ENCODE peak calls at places on chromosomes 3 and 15, in nine cellular contexts. Y is lower leg skin; T is CD8-positive, alpha-beta T cell; P is fibroblast of mammary gland; G is tibial artery; B is psoas muscle; Z is suprapubic skin; F is astrocyte of the cerebellum; N is WERI-Rb-1. E is an unnamed sample.

GRCh38 chr15:40098489-40099261 is 10.0 kb downstream of the BMF start:
- DNase-seq in Y (no peak), T (peak), P (peak), G (peak), B (peak), Z (no peak), F (peak), N (peak), E (peak)

GRCh38 chr15:47733085-47733484 is 15.8 kb downstream of the SEMA6D start:
- DNase-seq in Y (no peak), T (no peak), P (no peak), G (no peak), B (no peak), Z (no peak), F (no peak), N (no peak), E (no peak)

GRCh38 chr3:126197854-126198584 is 17.6 kb upstream of the ALDH1L1 start:
- DNase-seq in Y (no peak), T (peak), P (peak), G (peak), B (peak), Z (no peak), F (peak), N (peak), E (no peak)

GRCh38 chr3:50405249-50405648 is 45.9 kb upstream of the TMEM115 start:
- DNase-seq in Y (no peak), T (no peak), P (peak), G (no peak), B (no peak), Z (no peak), F (no peak), N (no peak), E (no peak)

GRCh38 chr3:194749631-194750271 is 64.1 kb downstream of the FAM43A start:
- DNase-seq in Y (peak), T (no peak), P (no peak), G (no peak), B (no peak), Z (no peak), F (no peak), N (no peak), E (no peak)

GRCh38 chr15:51647128-51647562 is 24.6 kb upstream of the DMXL2 start:
- DNase-seq in Y (no peak), T (no peak), P (peak), G (peak), B (peak), Z (no peak), F (no peak), N (no peak), E (no peak)

GRCh38 chr15:85837011-85837433 is 42.3 kb upstream of the KLHL25 start:
- DNase-seq in Y (no peak), T (no peak), P (peak), G (no peak), B (no peak), Z (peak), F (no peak), N (no peak), E (no peak)

GRCh38 chr3:8766148-8766547 is 3.3 kb downstream of the OXTR start:
- DNase-seq in Y (no peak), T (no peak), P (no peak), G (no peak), B (no peak), Z (peak), F (no peak), N (no peak), E (no peak)

GRCh38 chr3:72442755-72443154 is 405.5 kb downstream of the SHQ1 start:
- DNase-seq in Y (no peak), T (no peak), P (no peak), G (no peak), B (no peak), Z (no peak), F (no peak), N (no peak), E (no peak)

GRCh38 chr3:138369151-138369900 is 20.9 kb downstream of the MRAS start:
- DNase-seq in Y (no peak), T (no peak), P (no peak), G (peak), B (no peak), Z (no peak), F (no peak), N (no peak), E (no peak)

GRCh38 chr3:55608266-55608937 is 121.3 kb upstream of the WNT5A start:
- DNase-seq in Y (no peak), T (no peak), P (no peak), G (no peak), B (no peak), Z (no peak), F (no peak), N (no peak), E (no peak)

GRCh38 chr15:82858932-82859331 is 49.5 kb downstream of the WHAMM start:
- DNase-seq in Y (peak), T (no peak), P (no peak), G (no peak), B (no peak), Z (peak), F (no peak), N (no peak), E (no peak)
- H3K4me3 ChIP-seq in Y (no peak), T (no peak), P (no peak), G (no peak), B (no peak), Z (no peak), F (no peak), N (no peak), E (no peak)

GRCh38 chr3:96813134-96813819 is 1.1 kb upstream of the EPHA6 start:
- DNase-seq in Y (peak), T (no peak), P (peak), G (peak), B (peak), Z (peak), F (peak), N (peak), E (no peak)

GRCh38 chr3:96813820-96814580 is 394 bp upstream of the EPHA6 start:
- DNase-seq in Y (peak), T (no peak), P (peak), G (peak), B (peak), Z (peak), F (peak), N (peak), E (no peak)

DNA sequence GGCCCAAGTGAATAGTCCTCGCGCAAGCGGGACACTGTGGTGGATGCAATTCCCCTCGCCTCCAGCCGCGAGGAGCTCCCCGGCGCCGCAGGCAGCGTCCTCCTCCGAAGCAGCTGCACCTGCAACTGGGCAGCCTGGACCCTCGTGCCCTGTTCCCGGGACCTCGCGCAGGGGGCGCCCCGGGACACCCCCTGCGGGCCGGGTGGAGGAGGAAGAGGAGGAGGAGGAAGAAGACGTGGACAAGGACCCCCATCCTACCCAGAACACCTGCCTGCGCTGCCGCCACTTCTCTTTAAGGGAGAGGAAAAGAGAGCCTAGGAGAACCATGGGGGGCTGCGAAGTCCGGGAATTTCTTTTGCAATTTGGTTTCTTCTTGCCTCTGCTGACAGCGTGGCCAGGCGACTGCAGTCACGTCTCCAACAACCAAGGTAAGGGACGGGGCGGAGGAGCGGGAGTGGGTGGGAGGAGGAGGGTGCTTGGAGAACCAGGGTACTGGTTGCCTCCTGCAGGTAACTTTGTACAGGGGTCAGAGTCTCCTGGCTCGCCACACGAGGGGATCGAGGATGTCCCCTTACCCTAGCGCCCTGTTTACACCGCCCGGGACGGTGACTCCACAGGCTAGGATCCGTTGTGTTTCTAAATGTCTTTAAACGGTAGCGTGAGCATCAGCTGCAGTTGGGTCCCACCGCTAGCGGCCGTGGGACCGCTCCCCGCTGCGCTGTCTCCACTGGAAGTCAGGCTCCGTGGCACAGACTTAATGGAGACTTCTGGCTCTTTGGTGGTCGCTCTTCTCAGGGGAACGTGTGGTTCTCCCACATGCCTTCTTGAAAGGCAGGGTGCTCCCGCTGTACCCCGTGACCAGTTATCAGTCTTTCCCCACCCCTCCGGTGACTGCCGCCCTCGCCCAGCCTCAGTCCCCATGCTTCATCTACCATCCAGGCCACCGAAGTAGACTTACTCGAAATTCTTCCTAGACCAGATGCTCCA is at the start of gene EPHA6:
- DNase-seq in Y (no peak), T (no peak), P (no peak), G (peak), B (peak), Z (no peak), F (no peak), N (no peak), E (no peak)
- H3K4me3 ChIP-seq in Y (peak), T (peak), P (peak), G (peak), B (peak), Z (peak), F (peak), N (peak), E (no peak)

DNA sequence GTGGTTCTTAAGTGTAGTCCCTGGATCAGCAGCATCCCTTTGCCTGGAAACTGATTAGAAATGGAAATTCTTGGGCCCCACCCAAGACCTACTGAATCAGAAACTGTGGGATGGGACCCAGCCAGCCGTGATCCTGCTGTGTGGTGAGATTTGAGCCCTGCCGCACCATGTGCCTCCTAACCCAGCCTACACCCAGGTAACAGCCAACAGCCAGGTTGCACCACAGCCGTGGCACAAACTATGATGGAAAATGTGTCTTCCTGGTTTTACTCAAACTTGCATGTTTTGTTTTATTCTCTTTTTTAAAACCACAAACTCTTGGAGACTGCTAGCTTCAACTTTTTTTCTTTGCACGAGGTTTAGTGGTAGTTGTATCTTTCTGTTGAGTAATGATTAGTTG is 2.6 kb downstream of the LIMD1 start:
- DNase-seq in Y (no peak), T (no peak), P (peak), G (peak), B (peak), Z (no peak), F (peak), N (no peak), E (no peak)
- H3K4me3 ChIP-seq in Y (no peak), T (peak), P (peak), G (peak), B (peak), Z (peak), F (peak), N (no peak), E (peak)

GRCh38 chr3:156685752-156686151 is 11.4 kb downstream of the TIPARP start:
- DNase-seq in Y (no peak), T (no peak), P (no peak), G (no peak), B (no peak), Z (no peak), F (no peak), N (no peak), E (no peak)

GRCh38 chr3:156688849-156689452 is 14.6 kb downstream of the TIPARP start:
- DNase-seq in Y (no peak), T (no peak), P (no peak), G (no peak), B (no peak), Z (no peak), F (no peak), N (no peak), E (no peak)

GRCh38 chr3:156685198-156685597 is 10.8 kb downstream of the TIPARP start:
- DNase-seq in Y (no peak), T (no peak), P (peak), G (no peak), B (no peak), Z (no peak), F (no peak), N (no peak), E (no peak)

GRCh38 chr3:156689589-156689988 is 15.2 kb downstream of the TIPARP start:
- DNase-seq in Y (no peak), T (no peak), P (no peak), G (no peak), B (no peak), Z (no peak), F (no peak), N (no peak), E (no peak)

DNA sequence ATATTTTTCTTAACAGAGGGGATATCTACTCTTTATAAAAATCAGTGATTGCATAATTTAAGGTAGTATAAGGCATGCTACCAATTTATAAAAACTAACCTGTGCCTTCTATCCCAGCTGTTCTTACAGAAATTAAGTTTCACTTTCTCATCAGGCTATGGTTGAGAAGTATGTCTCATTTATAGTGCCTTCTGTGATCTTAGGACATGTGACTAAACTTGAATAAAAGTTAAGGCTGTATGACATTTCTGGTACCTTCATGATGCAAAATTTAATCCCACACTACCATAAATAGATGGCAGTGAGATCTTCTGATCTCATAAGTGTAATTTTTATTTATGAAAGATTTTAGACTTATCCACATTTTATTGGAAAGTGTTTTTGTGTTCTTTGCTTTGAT is 12.6 kb downstream of the TIPARP start:
- DNase-seq in Y (no peak), T (no peak), P (no peak), G (no peak), B (no peak), Z (no peak), F (no peak), N (no peak), E (no peak)
- H3K4me3 ChIP-seq in Y (no peak), T (no peak), P (no peak), G (no peak), B (no peak), Z (no peak), F (no peak), N (no peak), E (no peak)

GRCh38 chr3:46353639-46354410 is at the start of gene CCR2:
- DNase-seq in Y (no peak), T (no peak), P (no peak), G (no peak), B (no peak), Z (no peak), F (no peak), N (no peak), E (no peak)
- H3K4me3 ChIP-seq in Y (no peak), T (no peak), P (no peak), G (no peak), B (no peak), Z (no peak), F (no peak), N (no peak), E (peak)

E was measured in CD8-positive, alpha-beta memory T cell.